ENCODE peak calls at places on chromosomes 7 and 10, in five cellular contexts. V is neural progenitor cell, I is HCT116, O is GM23248, M is astrocyte. A is an unnamed sample.
A peak's percentile ranks its signal among the peaks of the same experiment; 100 is the strongest.

GRCh38 chr10:14855453-14855852 is 17.3 kb downstream of the HSPA14 start:
- DNase-seq in V (no peak), I (no peak), O (no peak), M (no peak), A (no peak)

GRCh38 chr7:101519324-101520017 is 109.6 kb downstream of the MYL10 start:
- DNase-seq in V (no peak), I (no peak), O (peak; percentile 69), M (peak; percentile 60), A (no peak)

GRCh38 chr7:31724696-31725095 is 37.7 kb downstream of the PPP1R17 start:
- DNase-seq in V (no peak), I (no peak), O (no peak), M (peak; percentile 19), A (no peak)

GRCh38 chr10:89946106-89946505 is 244.7 kb downstream of the KIF20B start:
- DNase-seq in V (no peak), I (no peak), O (peak; percentile 7), M (no peak), A (no peak)

GRCh38 chr7:91553410-91553895 is 289.2 kb downstream of the FZD1 start:
- DNase-seq in V (no peak), I (no peak), O (no peak), M (no peak), A (no peak)

GRCh38 chr10:50360486-50360885 is 109.2 kb upstream of the ASAH2 start:
- DNase-seq in V (no peak), I (no peak), O (peak; percentile 42), M (peak; percentile 41), A (no peak)

GRCh38 chr7:84231157-84231556 is 36.6 kb upstream of the SEMA3A start:
- DNase-seq in V (no peak), I (no peak), O (peak; percentile 70), M (peak; percentile 82), A (no peak)

GRCh38 chr7:64884913-64885370 is 18.1 kb upstream of the ZNF273 start:
- DNase-seq in V (no peak), I (no peak), O (no peak), M (no peak), A (no peak)

GRCh38 chr10:15462253-15462885 is 91.3 kb upstream of the FAM171A1 start:
- DNase-seq in V (no peak), I (no peak), O (peak; percentile 65), M (no peak), A (no peak)

GRCh38 chr7:85191383-85191782 is 4.5 kb upstream of the SEMA3D start:
- DNase-seq in V (peak; percentile 9), I (peak; percentile 19), O (peak; percentile 54), M (peak; percentile 21), A (no peak)

GRCh38 chr7:155448632-155449007 is 9.3 kb upstream of the EN2 start:
- DNase-seq in V (peak; percentile 65), I (no peak), O (no peak), M (no peak), A (no peak)

GRCh38 chr10:100101526-100102076 is 19.9 kb upstream of the CPN1 start:
- DNase-seq in V (no peak), I (no peak), O (peak; percentile 46), M (no peak), A (no peak)

GRCh38 chr7:74345970-74346369 is 56.8 kb downstream of the CLIP2 start:
- DNase-seq in V (no peak), I (no peak), O (no peak), M (no peak), A (no peak)

GRCh38 chr7:117012284-117013174 is 59.2 kb downstream of the ST7 start:
- DNase-seq in V (peak; percentile 42), I (peak; percentile 16), O (peak; percentile 68), M (no peak), A (no peak)

GRCh38 chr10:29186221-29186620 is 102.6 kb upstream of the LYZL1 start:
- DNase-seq in V (no peak), I (no peak), O (no peak), M (peak; percentile 51), A (no peak)

GRCh38 chr7:112202819-112203218 is 3.4 kb downstream of the DOCK4 start:
- DNase-seq in V (no peak), I (no peak), O (no peak), M (no peak), A (no peak)

GRCh38 chr7:108093903-108094302 is 36.3 kb downstream of the LAMB4 start:
- DNase-seq in V (no peak), I (no peak), O (peak; percentile 56), M (peak; percentile 37), A (no peak)

GRCh38 chr10:125144693-125145623 is 15.4 kb downstream of the CTBP2 start:
- DNase-seq in V (peak; percentile 58), I (peak; percentile 61), O (peak; percentile 83), M (peak; percentile 44), A (no peak)

GRCh38 chr7:139254728-139255127 is 23.7 kb downstream of the UBN2 start:
- DNase-seq in V (no peak), I (no peak), O (no peak), M (no peak), A (no peak)

GRCh38 chr10:4399571-4399970 is 426.4 kb upstream of the AKR1E2 start:
- DNase-seq in V (no peak), I (no peak), O (peak; percentile 6), M (peak; percentile 4), A (no peak)

DNA sequence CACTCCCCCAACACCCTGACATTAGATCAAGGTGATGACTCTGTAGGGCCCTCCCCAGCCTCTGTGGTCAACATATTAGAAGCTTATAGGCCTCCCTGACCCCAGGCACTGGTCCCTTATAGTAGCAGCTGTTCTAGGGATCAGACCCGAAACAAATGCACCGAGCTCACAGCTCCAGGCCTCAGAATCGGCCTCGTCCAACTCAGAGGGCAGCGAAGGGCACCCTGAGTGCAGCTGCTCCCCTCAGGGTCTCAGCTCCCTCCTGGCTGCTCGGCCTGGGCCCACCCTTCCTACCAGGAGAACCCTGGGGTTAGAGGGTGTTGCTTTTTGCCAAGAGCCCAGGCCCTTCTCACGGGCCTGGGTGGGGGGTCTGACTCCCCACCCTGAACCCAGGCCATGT is 5.0 kb downstream of the ECHS1 start:
- DNase-seq in V (no peak), I (no peak), O (no peak), M (no peak), A (no peak)
- H3K36me3 ChIP-seq in V (no peaks in the 10 kb centered on the region), I (no peaks in the 10 kb centered on the region), O (peaks cover 3% of the 10 kb centered on the region), M (peaks cover 4% of the 10 kb centered on the region), A (peaks cover 27% of the 10 kb centered on the region)

GRCh38 chr10:61896854-61897661 is 4.4 kb upstream of the ARID5B start:
- DNase-seq in V (peak; percentile 80), I (peak; percentile 80), O (peak; percentile 79), M (peak; percentile 47), A (peak; percentile 75)
- H3K9ac ChIP-seq in V (no peak overlapping the region), I (peak overlapping the region; percentile 19), O (peak overlapping the region; percentile 56), M (peak overlapping the region; percentile 70), A (peak overlapping the region; percentile 54)

DNA sequence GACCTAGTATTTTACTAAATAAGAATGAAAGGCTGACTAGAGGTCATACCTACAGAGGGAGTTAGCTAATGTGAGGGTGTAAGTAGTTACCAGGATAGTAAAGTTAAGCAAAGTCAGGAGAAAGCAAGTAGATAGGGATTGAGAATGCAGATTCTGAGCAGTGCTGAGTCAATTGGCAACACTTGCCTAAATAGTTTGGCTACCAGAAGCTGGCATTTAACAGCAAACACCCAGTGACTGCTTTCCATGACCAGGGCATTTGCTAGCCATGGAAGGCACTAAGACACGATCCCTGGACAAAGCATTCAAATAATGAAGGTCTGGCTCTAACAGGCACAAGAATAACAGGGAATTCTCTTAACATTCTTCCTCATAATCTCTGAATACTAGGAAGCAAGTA is 25.9 kb downstream of the TNKS2 start:
- DNase-seq in V (no peak), I (no peak), O (no peak), M (no peak), A (no peak)
- H3K36me3 ChIP-seq in V (peaks cover 36% of the 10 kb centered on the region), I (peaks cover 57% of the 10 kb centered on the region), O (peaks cover 86% of the 10 kb centered on the region), M (peaks cover 63% of the 10 kb centered on the region), A (peaks cover 19% of the 10 kb centered on the region)

GRCh38 chr7:142797342-142797798 is 26.6 kb downstream of the PRSS2 start:
- DNase-seq in V (peak; percentile 31), I (no peak), O (no peak), M (no peak), A (no peak)
- H3K9ac ChIP-seq in V (no peak overlapping the region), I (no peak overlapping the region), O (no peak overlapping the region), M (peak overlapping the region; percentile 89), A (no peak overlapping the region)

DNA sequence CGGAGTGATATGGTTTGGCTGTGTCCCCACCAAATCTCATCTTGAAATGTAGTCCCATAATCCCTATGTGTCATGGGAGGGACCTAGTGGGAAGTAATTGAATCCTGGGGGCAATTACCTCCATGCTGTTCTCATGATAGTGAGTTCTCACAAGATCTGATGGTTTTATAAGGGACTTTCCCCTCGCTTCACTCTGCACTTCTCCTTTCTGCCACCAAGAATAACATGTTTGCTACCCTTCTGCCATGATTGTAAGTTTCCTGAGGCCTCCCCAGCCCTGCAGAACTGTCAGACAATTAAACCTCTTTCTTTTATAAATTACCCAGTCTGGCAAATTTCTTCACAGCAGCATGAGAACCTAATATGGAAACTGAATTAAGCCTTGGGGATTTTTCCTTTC is 19.1 kb downstream of the FAM3C start:
- DNase-seq in V (no peak), I (no peak), O (no peak), M (no peak), A (no peak)
- H3K36me3 ChIP-seq in V (peaks cover 5% of the 10 kb centered on the region), I (peaks cover 43% of the 10 kb centered on the region), O (peaks cover 15% of the 10 kb centered on the region), M (peaks cover 35% of the 10 kb centered on the region), A (peaks cover 8% of the 10 kb centered on the region)

DNA sequence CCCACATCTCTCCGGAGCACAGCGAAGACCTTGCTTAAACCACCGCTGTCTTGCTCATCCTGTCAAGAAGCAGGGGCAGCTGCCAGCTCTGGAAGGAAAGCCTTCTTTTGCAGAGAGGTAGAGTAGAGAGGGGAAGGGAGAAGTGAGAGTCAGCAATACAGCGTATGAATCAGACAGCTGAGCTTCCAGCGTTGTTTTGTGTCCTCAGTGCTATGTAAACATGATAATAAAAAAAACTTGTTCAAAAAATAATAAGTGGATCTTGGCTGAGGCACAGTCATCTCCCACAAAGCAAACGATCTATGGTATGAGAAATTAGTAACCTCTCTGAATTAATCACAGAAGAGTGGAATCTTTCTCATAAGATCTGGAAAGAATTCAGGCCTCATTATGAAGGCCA is 29.7 kb downstream of the CHST15 start:
- DNase-seq in V (no peak), I (no peak), O (peak; percentile 44), M (peak; percentile 92), A (no peak)
- H3K9ac ChIP-seq in V (no peak overlapping the region), I (no peak overlapping the region), O (no peak overlapping the region), M (no peak overlapping the region), A (no peak overlapping the region)

GRCh38 chr7:127380479-127380878 is 12.0 kb downstream of the ZNF800 start:
- DNase-seq in V (no peak), I (no peak), O (no peak), M (no peak), A (no peak)

GRCh38 chr7:127378537-127378936 is 14.0 kb downstream of the ZNF800 start:
- DNase-seq in V (no peak), I (no peak), O (no peak), M (no peak), A (no peak)

GRCh38 chr7:127379642-127380041 is 12.9 kb downstream of the ZNF800 start:
- DNase-seq in V (no peak), I (no peak), O (no peak), M (no peak), A (no peak)

GRCh38 chr7:127375626-127376025 is 16.9 kb downstream of the ZNF800 start:
- DNase-seq in V (no peak), I (no peak), O (peak; percentile 25), M (no peak), A (no peak)

GRCh38 chr7:127377425-127377824 is 15.1 kb downstream of the ZNF800 start:
- DNase-seq in V (no peak), I (no peak), O (no peak), M (no peak), A (no peak)
- H3K36me3 ChIP-seq in V (no peaks in the 10 kb centered on the region), I (peaks cover 24% of the 10 kb centered on the region), O (peaks cover 46% of the 10 kb centered on the region), M (peaks cover 23% of the 10 kb centered on the region), A (peaks cover 7% of the 10 kb centered on the region)

GRCh38 chr7:94392391-94392782 is 2.3 kb upstream of the COL1A2 start:
- DNase-seq in V (no peak), I (no peak), O (peak; percentile 71), M (no peak), A (no peak)
- H3K9ac ChIP-seq in V (no peak overlapping the region), I (no peak overlapping the region), O (peak overlapping the region; percentile 100), M (peak overlapping the region; percentile 99), A (no peak overlapping the region)